ENCODE peak calls at places on chromosomes 3 and 15, in seven cellular contexts. B is heart right ventricle, Z is GM23248, Y is psoas muscle, W is mesenchymal stem cell, K is right cardiac atrium, U is neuronal stem cell. P is an unnamed sample.

GRCh38 chr3:73683706-73684105 is 59.0 kb upstream of the PDZRN3 start:
- DNase-seq in B (no peak), Z (no peak), Y (no peak), W (no peak), K (no peak), U (no peak), P (no peak)

GRCh38 chr3:33936171-33936920 is 137.9 kb downstream of the PDCD6IP start:
- DNase-seq in B (no peak), Z (no peak), Y (no peak), W (no peak), K (no peak), U (no peak), P (no peak)

GRCh38 chr3:81490541-81491288 is 270.7 kb downstream of the GBE1 start:
- DNase-seq in B (peak; percentile 81), Z (peak; percentile 92), Y (peak; percentile 47), W (peak; percentile 88), K (peak; percentile 76), U (peak; percentile 87), P (peak; percentile 76)

GRCh38 chr3:197124713-197125112 is 95.1 kb upstream of the MELTF start:
- DNase-seq in B (no peak), Z (no peak), Y (no peak), W (peak; percentile 64), K (no peak), U (no peak), P (no peak)

GRCh38 chr3:33041909-33042308 is 55.0 kb downstream of the GLB1 start:
- DNase-seq in B (no peak), Z (no peak), Y (no peak), W (no peak), K (no peak), U (no peak), P (no peak)

GRCh38 chr15:48149858-48150257 is 28.2 kb downstream of the MYEF2 start:
- DNase-seq in B (no peak), Z (peak; percentile 34), Y (no peak), W (peak; percentile 22), K (no peak), U (no peak), P (no peak)

GRCh38 chr15:62941719-62942118 is 100.8 kb upstream of the TPM1 start:
- DNase-seq in B (no peak), Z (peak; percentile 63), Y (no peak), W (peak; percentile 43), K (no peak), U (no peak), P (no peak)

GRCh38 chr15:90991587-90992285 is 2.6 kb downstream of the PRC1 start:
- DNase-seq in B (no peak), Z (no peak), Y (no peak), W (no peak), K (no peak), U (no peak), P (no peak)

GRCh38 chr3:45776611-45777010 is 19.7 kb downstream of the SLC6A20 start:
- DNase-seq in B (no peak), Z (no peak), Y (no peak), W (no peak), K (no peak), U (no peak), P (peak; percentile 86)

GRCh38 chr3:192481638-192482037 is 245.7 kb downstream of the FGF12 start:
- DNase-seq in B (no peak), Z (peak; percentile 61), Y (no peak), W (no peak), K (no peak), U (no peak), P (no peak)

GRCh38 chr3:99114565-99115291 is 213.2 kb upstream of the DCBLD2 start:
- DNase-seq in B (no peak), Z (peak; percentile 71), Y (no peak), W (peak; percentile 64), K (no peak), U (peak; percentile 21), P (peak; percentile 64)

DNA sequence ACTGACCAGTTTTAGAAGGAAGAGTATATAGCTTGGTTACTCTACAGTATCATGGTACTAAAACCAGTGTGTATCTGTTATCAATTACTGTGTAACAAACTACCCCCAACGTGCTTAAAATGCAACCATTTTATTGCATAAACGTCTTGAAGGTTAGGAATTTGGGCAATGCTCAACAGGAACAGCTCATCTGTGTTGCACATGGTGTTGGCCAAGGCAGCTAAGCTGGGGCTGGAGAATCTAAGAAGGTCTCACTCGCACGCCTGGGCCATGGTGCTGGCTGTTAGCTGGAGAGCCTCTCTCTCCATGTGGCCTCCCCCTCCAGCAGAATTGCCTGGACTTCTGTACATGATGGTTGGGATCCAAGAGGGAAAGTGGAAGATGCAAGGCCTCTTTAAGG is 81.2 kb upstream of the THBS1 start:
- DNase-seq in B (no peak), Z (peak; percentile 30), Y (no peak), W (no peak), K (no peak), U (no peak), P (no peak)
- H3K4me1 ChIP-seq in B (peaks cover 18% of the 10 kb centered on the region), Z (peaks cover 48% of the 10 kb centered on the region), Y (no peaks in the 10 kb centered on the region), W (peaks cover 18% of the 10 kb centered on the region), K (peaks cover 11% of the 10 kb centered on the region), U (no peaks in the 10 kb centered on the region), P (peaks cover 20% of the 10 kb centered on the region)

GRCh38 chr3:22372292-22372949 is 621.4 kb upstream of the ZNF385D start:
- DNase-seq in B (no peak), Z (peak; percentile 40), Y (peak; percentile 44), W (no peak), K (peak; percentile 13), U (peak; percentile 38), P (no peak)
- H3K27me3 ChIP-seq in B (peaks cover 19% of the 10 kb centered on the region), Z (peaks cover 61% of the 10 kb centered on the region), Y (peaks cover 38% of the 10 kb centered on the region), W (peaks cover 16% of the 10 kb centered on the region), K (no peaks in the 10 kb centered on the region), U (no peaks in the 10 kb centered on the region), P (peaks cover 5% of the 10 kb centered on the region)

GRCh38 chr15:98505611-98506031 is 142.7 kb upstream of the IGF1R start:
- DNase-seq in B (no peak), Z (no peak), Y (peak; percentile 94), W (no peak), K (peak; percentile 56), U (no peak), P (no peak)

GRCh38 chr15:98506711-98507110 is 141.6 kb upstream of the IGF1R start:
- DNase-seq in B (no peak), Z (no peak), Y (peak; percentile 69), W (no peak), K (peak; percentile 26), U (no peak), P (no peak)

GRCh38 chr15:98506172-98506571 is 142.2 kb upstream of the IGF1R start:
- DNase-seq in B (no peak), Z (no peak), Y (no peak), W (no peak), K (no peak), U (no peak), P (no peak)

GRCh38 chr15:98503970-98504369 is 144.4 kb upstream of the IGF1R start:
- DNase-seq in B (no peak), Z (peak; percentile 69), Y (no peak), W (peak; percentile 73), K (no peak), U (no peak), P (no peak)

GRCh38 chr15:98504998-98505397 is 143.3 kb upstream of the IGF1R start:
- DNase-seq in B (no peak), Z (no peak), Y (no peak), W (no peak), K (no peak), U (no peak), P (no peak)
- H3K27ac ChIP-seq in B (no peak overlapping the region), Z (no peak overlapping the region), Y (no peak overlapping the region), W (no peak overlapping the region), K (no peak overlapping the region), U (no peak overlapping the region), P (no peak overlapping the region)

GRCh38 chr3:71051259-71051595 is 532.3 kb downstream of the FOXP1 start:
- DNase-seq in B (no peak), Z (no peak), Y (no peak), W (no peak), K (no peak), U (no peak), P (no peak)
- H3K4me1 ChIP-seq in B (peaks cover 97% of the 10 kb centered on the region), Z (peaks cover 29% of the 10 kb centered on the region), Y (peaks cover 33% of the 10 kb centered on the region), W (peaks cover 17% of the 10 kb centered on the region), K (peaks cover 24% of the 10 kb centered on the region), U (peaks cover 56% of the 10 kb centered on the region), P (no peaks in the 10 kb centered on the region)

GRCh38 chr3:184537885-184538599 is 23.5 kb upstream of the EPHB3 start:
- DNase-seq in B (no peak), Z (no peak), Y (no peak), W (no peak), K (no peak), U (no peak), P (no peak)

GRCh38 chr3:184541886-184542562 is 19.6 kb upstream of the EPHB3 start:
- DNase-seq in B (no peak), Z (no peak), Y (no peak), W (no peak), K (no peak), U (no peak), P (no peak)

GRCh38 chr3:184540777-184541681 is 20.6 kb upstream of the EPHB3 start:
- DNase-seq in B (peak; percentile 41), Z (peak; percentile 57), Y (no peak), W (peak; percentile 31), K (peak; percentile 48), U (no peak), P (peak; percentile 78)

GRCh38 chr3:184539801-184540440 is 21.7 kb upstream of the EPHB3 start:
- DNase-seq in B (no peak), Z (no peak), Y (no peak), W (no peak), K (no peak), U (no peak), P (no peak)

DNA sequence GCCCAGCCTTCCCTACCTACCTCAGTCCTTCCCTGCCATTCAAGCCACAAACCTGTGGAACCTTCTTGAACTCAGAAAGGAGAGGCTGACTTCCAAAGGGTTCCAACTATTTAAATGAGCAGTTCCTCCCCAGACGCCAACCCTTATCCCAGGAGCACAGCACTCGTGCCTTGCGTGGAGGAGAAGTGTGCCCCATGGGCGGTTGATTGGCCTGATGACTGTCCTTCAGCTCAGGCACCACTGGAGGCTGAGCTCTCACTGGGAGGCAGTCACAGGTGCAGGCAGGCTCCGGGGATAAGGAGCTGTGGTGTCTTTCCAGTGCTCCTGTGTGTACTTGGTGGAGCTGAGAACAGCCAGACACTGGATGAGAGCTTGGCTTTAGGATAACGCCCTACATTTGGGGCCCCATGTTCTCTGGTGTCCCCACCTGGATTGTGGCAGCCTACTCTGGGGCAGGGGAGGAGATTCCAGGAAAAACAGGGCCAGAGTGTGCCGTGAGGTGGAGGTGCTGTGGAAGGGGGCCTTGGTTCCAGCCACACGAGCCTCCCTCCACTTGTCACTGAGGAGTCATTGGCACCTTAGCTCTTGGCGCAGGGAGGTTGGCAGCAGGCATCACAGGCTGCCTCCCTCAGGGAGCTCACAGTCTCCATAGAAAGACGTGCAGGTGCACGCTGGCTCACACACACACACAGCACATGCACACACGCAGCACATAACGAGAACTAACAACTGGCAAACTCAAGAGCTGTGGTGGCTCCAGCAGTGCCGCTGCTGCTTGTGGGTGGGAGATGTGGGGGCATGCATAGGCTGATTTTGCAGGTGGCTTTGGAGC is 22.8 kb upstream of the EPHB3 start:
- DNase-seq in B (no peak), Z (no peak), Y (no peak), W (no peak), K (no peak), U (no peak), P (no peak)
- H3K27me3 ChIP-seq in B (peaks cover 13% of the 10 kb centered on the region), Z (peaks cover 63% of the 10 kb centered on the region), Y (peaks cover 29% of the 10 kb centered on the region), W (peaks cover 56% of the 10 kb centered on the region), K (no peaks in the 10 kb centered on the region), U (no peaks in the 10 kb centered on the region), P (peaks cover 7% of the 10 kb centered on the region)

DNA sequence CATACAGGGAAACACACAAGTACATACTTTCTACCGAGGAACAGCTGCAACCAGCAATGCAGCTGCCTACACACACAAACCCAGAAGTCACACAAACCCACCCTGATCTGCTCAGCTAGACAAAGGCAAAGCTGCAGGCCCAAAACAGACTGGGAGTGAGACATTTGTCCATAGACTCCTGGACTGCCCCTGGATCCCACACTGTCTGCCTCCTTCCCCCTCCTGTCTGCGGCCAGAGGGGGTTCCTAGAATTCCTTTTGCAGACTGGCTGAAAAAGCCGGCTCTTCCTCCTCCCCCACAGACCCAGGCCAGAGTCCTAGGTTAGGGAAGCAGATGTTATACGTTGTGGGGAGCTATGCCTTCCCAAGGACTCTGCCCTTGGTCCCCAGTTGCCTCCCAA is 37.2 kb upstream of the CILP start:
- DNase-seq in B (no peak), Z (no peak), Y (no peak), W (no peak), K (no peak), U (no peak), P (peak; percentile 63)
- H3K27ac ChIP-seq in B (no peak overlapping the region), Z (no peak overlapping the region), Y (no peak overlapping the region), W (no peak overlapping the region), K (no peak overlapping the region), U (no peak overlapping the region), P (peak overlapping the region; percentile 34)